ENCODE peak calls at places on chromosomes 1 and 21, in ten cellular contexts. One of them, this sample, is unnamed.
A peak's percentile ranks its signal among the peaks of the same experiment; 100 is the strongest.

GRCh38 chr1:160539896-160540858 is 17.1 kb upstream of the SLAMF6 start:
- DNase-seq in glutamatergic neuron: no peak
- DNase-seq in naive thymus-derived CD4-positive, alpha-beta T cell: peak; percentile 61
- DNase-seq in HT1080: no peak
- DNase-seq in GM23338: no peak
- DNase-seq in fibroblast of the conjunctiva: no peak
- DNase-seq in A172: peak; percentile 78
- DNase-seq in T-cell: peak; percentile 59
- DNase-seq in WTC11: no peak
- DNase-seq in A673: no peak
- DNase-seq in this sample: no peak

GRCh38 chr1:1298861-1299685 is 8.7 kb downstream of the ACAP3 start:
- DNase-seq in HT1080: no peak
- DNase-seq in WTC11: peak; percentile 86
- DNase-seq in fibroblast of the conjunctiva: no peak
- DNase-seq in glutamatergic neuron: peak; percentile 96
- DNase-seq in A172: no peak
- DNase-seq in T-cell: no peak
- DNase-seq in naive thymus-derived CD4-positive, alpha-beta T cell: no peak
- DNase-seq in A673: no peak
- DNase-seq in GM23338: peak; percentile 94
- DNase-seq in this sample: no peak

GRCh38 chr1:66312316-66312715 is 221.6 kb upstream of the SGIP1 start:
- DNase-seq in naive thymus-derived CD4-positive, alpha-beta T cell: no peak
- DNase-seq in glutamatergic neuron: no peak
- DNase-seq in A172: no peak
- DNase-seq in HT1080: no peak
- DNase-seq in GM23338: no peak
- DNase-seq in T-cell: no peak
- DNase-seq in fibroblast of the conjunctiva: no peak
- DNase-seq in A673: no peak
- DNase-seq in WTC11: no peak
- DNase-seq in this sample: no peak

GRCh38 chr1:12437629-12438028 is 180.4 kb downstream of the DHRS3 start:
- DNase-seq in HT1080: no peak
- DNase-seq in A673: no peak
- DNase-seq in WTC11: no peak
- DNase-seq in GM23338: no peak
- DNase-seq in naive thymus-derived CD4-positive, alpha-beta T cell: no peak
- DNase-seq in glutamatergic neuron: no peak
- DNase-seq in T-cell: no peak
- DNase-seq in A172: no peak
- DNase-seq in fibroblast of the conjunctiva: no peak
- DNase-seq in this sample: no peak

GRCh38 chr1:14824314-14824915 is 225.9 kb downstream of the KAZN start:
- DNase-seq in WTC11: no peak
- DNase-seq in naive thymus-derived CD4-positive, alpha-beta T cell: no peak
- DNase-seq in T-cell: no peak
- DNase-seq in A172: no peak
- DNase-seq in A673: no peak
- DNase-seq in GM23338: no peak
- DNase-seq in glutamatergic neuron: no peak
- DNase-seq in fibroblast of the conjunctiva: no peak
- DNase-seq in HT1080: no peak
- DNase-seq in this sample: no peak

GRCh38 chr1:201049248-201049831 is 25.8 kb upstream of the KIF21B start:
- DNase-seq in fibroblast of the conjunctiva: no peak
- DNase-seq in A673: no peak
- DNase-seq in GM23338: no peak
- DNase-seq in T-cell: no peak
- DNase-seq in WTC11: no peak
- DNase-seq in naive thymus-derived CD4-positive, alpha-beta T cell: no peak
- DNase-seq in A172: no peak
- DNase-seq in glutamatergic neuron: no peak
- DNase-seq in HT1080: no peak
- DNase-seq in this sample: no peak

GRCh38 chr1:11357291-11357690 is 84.3 kb downstream of the UBIAD1 start:
- DNase-seq in GM23338: peak; percentile 57
- DNase-seq in A172: no peak
- DNase-seq in glutamatergic neuron: no peak
- DNase-seq in fibroblast of the conjunctiva: no peak
- DNase-seq in naive thymus-derived CD4-positive, alpha-beta T cell: no peak
- DNase-seq in A673: no peak
- DNase-seq in HT1080: no peak
- DNase-seq in T-cell: no peak
- DNase-seq in WTC11: no peak
- DNase-seq in this sample: no peak

GRCh38 chr1:208237241-208237640 is 6.9 kb downstream of the PLXNA2 start:
- DNase-seq in fibroblast of the conjunctiva: no peak
- DNase-seq in A172: no peak
- DNase-seq in naive thymus-derived CD4-positive, alpha-beta T cell: no peak
- DNase-seq in GM23338: no peak
- DNase-seq in A673: no peak
- DNase-seq in T-cell: no peak
- DNase-seq in HT1080: no peak
- DNase-seq in WTC11: no peak
- DNase-seq in glutamatergic neuron: no peak
- DNase-seq in this sample: no peak

GRCh38 chr1:179876289-179876715 is 1.3 kb downstream of the TOR1AIP2 start:
- DNase-seq in naive thymus-derived CD4-positive, alpha-beta T cell: no peak
- DNase-seq in glutamatergic neuron: no peak
- DNase-seq in HT1080: peak; percentile 33
- DNase-seq in WTC11: no peak
- DNase-seq in fibroblast of the conjunctiva: no peak
- DNase-seq in GM23338: no peak
- DNase-seq in T-cell: no peak
- DNase-seq in A172: peak; percentile 67
- DNase-seq in A673: no peak
- DNase-seq in this sample: no peak

GRCh38 chr1:233543338-233544255 is 70.3 kb upstream of the KCNK1 start:
- DNase-seq in WTC11: no peak
- DNase-seq in naive thymus-derived CD4-positive, alpha-beta T cell: no peak
- DNase-seq in GM23338: no peak
- DNase-seq in A673: peak; percentile 70
- DNase-seq in fibroblast of the conjunctiva: peak; percentile 44
- DNase-seq in glutamatergic neuron: no peak
- DNase-seq in T-cell: no peak
- DNase-seq in A172: peak; percentile 99
- DNase-seq in HT1080: peak; percentile 97
- DNase-seq in this sample: no peak

GRCh38 chr1:223052479-223052878 is 90.6 kb downstream of the TLR5 start:
- DNase-seq in GM23338: no peak
- DNase-seq in fibroblast of the conjunctiva: no peak
- DNase-seq in WTC11: no peak
- DNase-seq in glutamatergic neuron: no peak
- DNase-seq in HT1080: no peak
- DNase-seq in A673: no peak
- DNase-seq in naive thymus-derived CD4-positive, alpha-beta T cell: no peak
- DNase-seq in T-cell: no peak
- DNase-seq in A172: no peak
- DNase-seq in this sample: no peak

GRCh38 chr1:109877320-109877771 is 33.3 kb upstream of the CSF1 start:
- DNase-seq in HT1080: peak; percentile 80
- DNase-seq in WTC11: peak; percentile 64
- DNase-seq in T-cell: no peak
- DNase-seq in naive thymus-derived CD4-positive, alpha-beta T cell: no peak
- DNase-seq in fibroblast of the conjunctiva: peak; percentile 82
- DNase-seq in GM23338: peak; percentile 91
- DNase-seq in A172: peak; percentile 87
- DNase-seq in A673: no peak
- DNase-seq in glutamatergic neuron: no peak
- DNase-seq in this sample: peak; percentile 86

GRCh38 chr1:93723733-93724270 is 42.2 kb upstream of the BCAR3 start:
- DNase-seq in glutamatergic neuron: no peak
- DNase-seq in WTC11: no peak
- DNase-seq in fibroblast of the conjunctiva: no peak
- DNase-seq in A673: no peak
- DNase-seq in GM23338: no peak
- DNase-seq in naive thymus-derived CD4-positive, alpha-beta T cell: no peak
- DNase-seq in T-cell: no peak
- DNase-seq in A172: no peak
- DNase-seq in HT1080: no peak
- DNase-seq in this sample: no peak

GRCh38 chr1:31688233-31688918 is 15.4 kb downstream of the COL16A1 start:
- DNase-seq in A172: no peak
- DNase-seq in fibroblast of the conjunctiva: no peak
- DNase-seq in T-cell: no peak
- DNase-seq in HT1080: no peak
- DNase-seq in glutamatergic neuron: no peak
- DNase-seq in naive thymus-derived CD4-positive, alpha-beta T cell: no peak
- DNase-seq in GM23338: no peak
- DNase-seq in A673: no peak
- DNase-seq in WTC11: no peak
- DNase-seq in this sample: no peak

GRCh38 chr1:174497461-174497860 is 49.7 kb downstream of the GPR52 start:
- DNase-seq in A673: no peak
- DNase-seq in GM23338: peak; percentile 6
- DNase-seq in A172: no peak
- DNase-seq in T-cell: no peak
- DNase-seq in glutamatergic neuron: no peak
- DNase-seq in WTC11: no peak
- DNase-seq in HT1080: no peak
- DNase-seq in naive thymus-derived CD4-positive, alpha-beta T cell: no peak
- DNase-seq in fibroblast of the conjunctiva: no peak
- DNase-seq in this sample: no peak

GRCh38 chr1:42529724-42530161 is 66.7 kb downstream of the CCDC30 start:
- DNase-seq in A673: no peak
- DNase-seq in A172: peak; percentile 24
- DNase-seq in GM23338: no peak
- DNase-seq in HT1080: peak; percentile 86
- DNase-seq in WTC11: no peak
- DNase-seq in T-cell: no peak
- DNase-seq in glutamatergic neuron: no peak
- DNase-seq in fibroblast of the conjunctiva: no peak
- DNase-seq in naive thymus-derived CD4-positive, alpha-beta T cell: peak; percentile 15
- DNase-seq in this sample: no peak

GRCh38 chr1:19557609-19558051 is 72.3 kb upstream of the CAPZB start:
- DNase-seq in A172: no peak
- DNase-seq in A673: no peak
- DNase-seq in T-cell: no peak
- DNase-seq in HT1080: peak; percentile 24
- DNase-seq in glutamatergic neuron: no peak
- DNase-seq in naive thymus-derived CD4-positive, alpha-beta T cell: no peak
- DNase-seq in WTC11: no peak
- DNase-seq in fibroblast of the conjunctiva: no peak
- DNase-seq in GM23338: no peak
- DNase-seq in this sample: no peak

GRCh38 chr1:90198616-90199015 is 203.7 kb downstream of the ZNF326 start:
- DNase-seq in naive thymus-derived CD4-positive, alpha-beta T cell: no peak
- DNase-seq in A673: no peak
- DNase-seq in A172: no peak
- DNase-seq in fibroblast of the conjunctiva: no peak
- DNase-seq in GM23338: no peak
- DNase-seq in HT1080: no peak
- DNase-seq in T-cell: no peak
- DNase-seq in glutamatergic neuron: no peak
- DNase-seq in WTC11: no peak
- DNase-seq in this sample: no peak

GRCh38 chr1:188689542-188689941 is 1788.1 kb downstream of the BRINP3 start:
- DNase-seq in A673: peak; percentile 54
- DNase-seq in T-cell: no peak
- DNase-seq in HT1080: peak; percentile 37
- DNase-seq in glutamatergic neuron: peak; percentile 22
- DNase-seq in naive thymus-derived CD4-positive, alpha-beta T cell: no peak
- DNase-seq in A172: peak; percentile 84
- DNase-seq in fibroblast of the conjunctiva: no peak
- DNase-seq in GM23338: peak; percentile 30
- DNase-seq in WTC11: no peak
- DNase-seq in this sample: no peak

GRCh38 chr1:183630748-183631147 is 4.8 kb downstream of the ARPC5 start:
- DNase-seq in HT1080: no peak
- DNase-seq in A172: no peak
- DNase-seq in GM23338: no peak
- DNase-seq in fibroblast of the conjunctiva: peak; percentile 47
- DNase-seq in A673: no peak
- DNase-seq in naive thymus-derived CD4-positive, alpha-beta T cell: no peak
- DNase-seq in T-cell: no peak
- DNase-seq in glutamatergic neuron: no peak
- DNase-seq in WTC11: no peak
- DNase-seq in this sample: no peak

GRCh38 chr1:113058861-113059441 is 14.0 kb upstream of the LRIG2 start:
- DNase-seq in GM23338: no peak
- DNase-seq in naive thymus-derived CD4-positive, alpha-beta T cell: no peak
- DNase-seq in T-cell: no peak
- DNase-seq in WTC11: no peak
- DNase-seq in glutamatergic neuron: peak; percentile 45
- DNase-seq in A172: no peak
- DNase-seq in A673: peak; percentile 31
- DNase-seq in HT1080: no peak
- DNase-seq in fibroblast of the conjunctiva: no peak
- DNase-seq in this sample: no peak

GRCh38 chr1:180923024-180923841 is 10.5 kb downstream of the KIAA1614 start:
- DNase-seq in HT1080: peak; percentile 17
- DNase-seq in naive thymus-derived CD4-positive, alpha-beta T cell: no peak
- DNase-seq in GM23338: peak; percentile 98
- DNase-seq in WTC11: peak; percentile 80
- DNase-seq in A673: peak; percentile 72
- DNase-seq in A172: peak; percentile 94
- DNase-seq in glutamatergic neuron: peak; percentile 75
- DNase-seq in fibroblast of the conjunctiva: no peak
- DNase-seq in T-cell: no peak
- DNase-seq in this sample: no peak

GRCh38 chr21:38992737-38993136 is 187.0 kb downstream of the ETS2 start:
- DNase-seq in glutamatergic neuron: no peak
- DNase-seq in WTC11: no peak
- DNase-seq in HT1080: no peak
- DNase-seq in T-cell: no peak
- DNase-seq in A172: no peak
- DNase-seq in GM23338: no peak
- DNase-seq in A673: no peak
- DNase-seq in naive thymus-derived CD4-positive, alpha-beta T cell: no peak
- DNase-seq in fibroblast of the conjunctiva: no peak
- DNase-seq in this sample: no peak

GRCh38 chr1:10432910-10433785 is 2.9 kb downstream of the CENPS start:
- DNase-seq in WTC11: no peak
- DNase-seq in glutamatergic neuron: no peak
- DNase-seq in naive thymus-derived CD4-positive, alpha-beta T cell: no peak
- DNase-seq in A673: no peak
- DNase-seq in GM23338: no peak
- DNase-seq in A172: no peak
- DNase-seq in fibroblast of the conjunctiva: no peak
- DNase-seq in T-cell: no peak
- DNase-seq in HT1080: no peak
- DNase-seq in this sample: no peak

GRCh38 chr1:200979574-200980451 is 43.7 kb downstream of the KIF21B start:
- DNase-seq in T-cell: peak; percentile 24
- DNase-seq in HT1080: peak; percentile 53
- DNase-seq in fibroblast of the conjunctiva: no peak
- DNase-seq in A172: peak; percentile 21
- DNase-seq in WTC11: peak; percentile 90
- DNase-seq in A673: peak; percentile 69
- DNase-seq in GM23338: peak; percentile 87
- DNase-seq in glutamatergic neuron: peak; percentile 82
- DNase-seq in naive thymus-derived CD4-positive, alpha-beta T cell: peak; percentile 25
- DNase-seq in this sample: no peak

GRCh38 chr1:245079021-245079609 is 75.7 kb upstream of the KIF26B start:
- DNase-seq in naive thymus-derived CD4-positive, alpha-beta T cell: no peak
- DNase-seq in HT1080: peak; percentile 44
- DNase-seq in WTC11: no peak
- DNase-seq in A673: peak; percentile 53
- DNase-seq in fibroblast of the conjunctiva: peak; percentile 40
- DNase-seq in GM23338: peak; percentile 42
- DNase-seq in A172: peak; percentile 57
- DNase-seq in T-cell: no peak
- DNase-seq in glutamatergic neuron: no peak
- DNase-seq in this sample: no peak

GRCh38 chr1:203325004-203325417 is 19.7 kb downstream of the BTG2 start:
- DNase-seq in HT1080: no peak
- DNase-seq in WTC11: no peak
- DNase-seq in T-cell: peak; percentile 45
- DNase-seq in glutamatergic neuron: peak; percentile 72
- DNase-seq in fibroblast of the conjunctiva: no peak
- DNase-seq in GM23338: peak; percentile 70
- DNase-seq in A673: no peak
- DNase-seq in A172: no peak
- DNase-seq in naive thymus-derived CD4-positive, alpha-beta T cell: no peak
- DNase-seq in this sample: no peak

GRCh38 chr1:30473920-30474817 is 249.2 kb downstream of the MATN1 start:
- DNase-seq in A172: peak; percentile 2
- DNase-seq in HT1080: peak; percentile 10
- DNase-seq in fibroblast of the conjunctiva: no peak
- DNase-seq in GM23338: no peak
- DNase-seq in naive thymus-derived CD4-positive, alpha-beta T cell: no peak
- DNase-seq in WTC11: no peak
- DNase-seq in T-cell: no peak
- DNase-seq in glutamatergic neuron: no peak
- DNase-seq in A673: peak; percentile 36
- DNase-seq in this sample: no peak

This sample was measured in Right ventricle myocardium inferior.